ENCODE peak calls at places on chromosomes 6 and 20, in seven cellular contexts. D, L, T, H, U, R and Y are unnamed samples.

GRCh38 chr6:99276747-99277146 is 72.7 kb downstream of the FAXC start:
- DNase-seq in D (no peak), H (peak; percentile 36), T (no peak), L (no peak), R (no peak), U (no peak), Y (no peak)

GRCh38 chr6:83852528-83853177 is 507 bp upstream of the RIPPLY2 start:
- DNase-seq in U (no peak), L (no peak), H (no peak), R (no peak), D (no peak), T (no peak), Y (peak; percentile 14)

GRCh38 chr6:2266845-2267244 is 21.4 kb upstream of the GMDS start:
- DNase-seq in H (no peak), T (no peak), D (no peak), L (no peak), U (no peak), R (no peak), Y (no peak)

GRCh38 chr20:62605236-62605948 is 36.9 kb upstream of the SLCO4A1 start:
- DNase-seq in L (no peak), T (no peak), U (no peak), D (peak; percentile 6), H (no peak), R (no peak), Y (no peak)

GRCh38 chr6:41352907-41353306 is 17.5 kb downstream of the NCR2 start:
- DNase-seq in H (no peak), R (no peak), D (no peak), U (peak; percentile 30), T (no peak), L (no peak), Y (no peak)

GRCh38 chr20:62743777-62744317 is 35.2 kb downstream of the NTSR1 start:
- DNase-seq in R (no peak), T (no peak), D (no peak), U (peak; percentile 52), L (no peak), H (no peak), Y (no peak)

GRCh38 chr6:164531745-164532144 is 777.7 kb downstream of the C6orf118 start:
- DNase-seq in D (no peak), T (no peak), L (no peak), H (no peak), R (no peak), U (no peak), Y (no peak)

GRCh38 chr6:143507358-143508145 is 4.0 kb downstream of the FUCA2 start:
- DNase-seq in R (no peak), D (no peak), H (peak; percentile 51), L (no peak), T (no peak), U (no peak), Y (peak; percentile 25)

GRCh38 chr6:99297415-99297814 is 52.1 kb downstream of the FAXC start:
- DNase-seq in R (no peak), U (no peak), D (no peak), T (no peak), L (no peak), H (no peak), Y (no peak)

GRCh38 chr6:5025911-5026819 is 22.3 kb upstream of the RPP40 start:
- DNase-seq in L (no peak), T (no peak), R (peak; percentile 41), U (peak; percentile 91), H (peak; percentile 29), D (peak; percentile 48), Y (no peak)

GRCh38 chr6:48318670-48319069 is 207.7 kb upstream of the PTCHD4 start:
- DNase-seq in H (peak; percentile 56), U (no peak), T (no peak), R (no peak), L (no peak), D (no peak), Y (no peak)

GRCh38 chr20:58048096-58048702 is 180.3 kb downstream of the ANKRD60 start:
- DNase-seq in L (peak; percentile 14), R (peak; percentile 74), U (no peak), D (no peak), H (peak; percentile 64), T (peak; percentile 39), Y (no peak)

GRCh38 chr6:105606871-105607421 is 204.1 kb upstream of the PREP start:
- DNase-seq in U (no peak), H (peak; percentile 87), R (no peak), T (peak; percentile 26), L (no peak), D (no peak), Y (no peak)

GRCh38 chr6:131660195-131660594 is 23.1 kb downstream of the ENPP3 start:
- DNase-seq in D (no peak), R (peak; percentile 42), H (peak; percentile 83), U (no peak), L (no peak), T (peak; percentile 16), Y (no peak)

GRCh38 chr6:106974337-106974998 is at the start of gene CD24:
- DNase-seq in L (no peak), R (no peak), U (no peak), D (no peak), T (peak; percentile 57), H (peak; percentile 76), Y (peak; percentile 61)

GRCh38 chr6:44622555-44622954 is 235.0 kb downstream of the CDC5L start:
- DNase-seq in L (no peak), D (no peak), R (no peak), U (no peak), T (no peak), H (no peak), Y (no peak)

GRCh38 chr6:100232791-100233573 is 231.7 kb downstream of the SIM1 start:
- DNase-seq in R (no peak), L (no peak), D (no peak), T (no peak), U (no peak), H (peak; percentile 67), Y (no peak)

GRCh38 chr20:61127311-61128044 is 124.6 kb upstream of the CDH4 start:
- DNase-seq in D (no peak), T (peak; percentile 88), H (peak; percentile 50), U (no peak), L (no peak), R (peak; percentile 78), Y (no peak)

GRCh38 chr6:70547905-70548304 is 18.8 kb upstream of the SDHAF4 start:
- DNase-seq in H (no peak), D (no peak), R (no peak), L (no peak), T (no peak), U (no peak), Y (no peak)

GRCh38 chr6:70551566-70551965 is 15.2 kb upstream of the SDHAF4 start:
- DNase-seq in R (no peak), H (no peak), L (no peak), D (no peak), T (no peak), U (no peak), Y (no peak)

GRCh38 chr6:70549327-70549726 is 17.4 kb upstream of the SDHAF4 start:
- DNase-seq in D (no peak), H (no peak), L (no peak), T (no peak), U (no peak), R (peak; percentile 19), Y (no peak)

GRCh38 chr6:70552974-70553373 is 13.8 kb upstream of the SDHAF4 start:
- DNase-seq in L (no peak), R (no peak), D (no peak), H (no peak), U (no peak), T (no peak), Y (no peak)

GRCh38 chr6:70547313-70547712 is 19.4 kb upstream of the SDHAF4 start:
- DNase-seq in R (peak; percentile 34), D (no peak), T (no peak), U (no peak), L (peak; percentile 14), H (peak; percentile 22), Y (no peak)
- TF ChIP-seq CTCF in R (peak; percentile 57), D (peak; percentile 67), T (peak; percentile 33), U (no peak), L (peak; percentile 38), H (peak; percentile 57), Y (peak; percentile 44)

DNA sequence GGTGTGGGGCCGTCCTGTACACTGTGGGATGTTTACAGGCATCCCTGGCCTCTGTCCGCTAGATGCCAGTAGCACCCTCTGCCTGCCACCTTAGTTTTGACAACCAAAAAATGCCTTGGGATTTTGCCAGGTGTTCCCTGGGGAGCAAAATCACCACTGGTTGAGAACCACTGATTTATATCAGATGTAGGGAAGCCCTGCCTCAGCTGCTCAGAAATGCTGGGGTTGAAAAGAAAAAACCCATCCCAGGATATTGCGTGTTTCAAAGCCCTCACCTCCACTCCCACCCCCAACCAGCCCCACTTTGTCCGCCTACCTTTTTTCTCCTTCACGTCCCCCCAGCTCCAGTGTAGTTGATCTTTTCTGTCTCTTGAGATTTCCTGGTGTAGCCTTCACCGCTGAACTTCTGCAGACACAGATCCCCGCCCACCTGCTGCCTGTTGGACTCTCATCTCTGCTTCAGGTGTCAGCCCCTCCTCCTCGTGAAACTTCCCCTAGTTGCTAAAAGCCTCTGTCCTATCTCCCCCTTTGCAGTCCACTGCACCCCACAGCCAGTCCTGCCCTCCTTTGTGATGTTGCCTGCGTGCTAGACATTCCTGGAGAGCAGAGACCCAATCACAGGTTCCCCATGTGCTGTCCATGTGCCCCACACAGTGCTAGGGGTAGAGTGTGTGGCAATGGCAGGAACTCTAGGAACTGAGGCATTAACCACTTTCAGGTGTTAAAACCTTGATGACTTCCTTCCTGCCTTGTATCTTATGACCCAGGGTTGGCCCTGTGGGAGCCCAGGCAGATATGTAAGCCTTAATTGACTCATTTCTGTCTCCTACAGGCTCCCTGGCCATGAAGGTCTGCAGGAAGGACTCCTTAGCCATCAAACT is 98.9 kb downstream of the TBC1D7 start:
- DNase-seq in U (no peak), L (peak; percentile 87), D (no peak), R (peak; percentile 12), H (peak; percentile 29), T (peak; percentile 32), Y (peak; percentile 54)
- TF ChIP-seq CTCF in U (no peak), L (peak; percentile 81), D (no peak), R (peak; percentile 15), H (peak; percentile 33), T (peak; percentile 37), Y (peak; percentile 58)

GRCh38 chr6:45687570-45687969 is 309.8 kb upstream of the SUPT3H start:
- DNase-seq in T (no peak), L (no peak), D (no peak), U (no peak), R (no peak), H (no peak), Y (peak; percentile 39)
- TF ChIP-seq CTCF in T (no peak), L (no peak), D (no peak), U (no peak), R (no peak), H (no peak), Y (no peak)

DNA sequence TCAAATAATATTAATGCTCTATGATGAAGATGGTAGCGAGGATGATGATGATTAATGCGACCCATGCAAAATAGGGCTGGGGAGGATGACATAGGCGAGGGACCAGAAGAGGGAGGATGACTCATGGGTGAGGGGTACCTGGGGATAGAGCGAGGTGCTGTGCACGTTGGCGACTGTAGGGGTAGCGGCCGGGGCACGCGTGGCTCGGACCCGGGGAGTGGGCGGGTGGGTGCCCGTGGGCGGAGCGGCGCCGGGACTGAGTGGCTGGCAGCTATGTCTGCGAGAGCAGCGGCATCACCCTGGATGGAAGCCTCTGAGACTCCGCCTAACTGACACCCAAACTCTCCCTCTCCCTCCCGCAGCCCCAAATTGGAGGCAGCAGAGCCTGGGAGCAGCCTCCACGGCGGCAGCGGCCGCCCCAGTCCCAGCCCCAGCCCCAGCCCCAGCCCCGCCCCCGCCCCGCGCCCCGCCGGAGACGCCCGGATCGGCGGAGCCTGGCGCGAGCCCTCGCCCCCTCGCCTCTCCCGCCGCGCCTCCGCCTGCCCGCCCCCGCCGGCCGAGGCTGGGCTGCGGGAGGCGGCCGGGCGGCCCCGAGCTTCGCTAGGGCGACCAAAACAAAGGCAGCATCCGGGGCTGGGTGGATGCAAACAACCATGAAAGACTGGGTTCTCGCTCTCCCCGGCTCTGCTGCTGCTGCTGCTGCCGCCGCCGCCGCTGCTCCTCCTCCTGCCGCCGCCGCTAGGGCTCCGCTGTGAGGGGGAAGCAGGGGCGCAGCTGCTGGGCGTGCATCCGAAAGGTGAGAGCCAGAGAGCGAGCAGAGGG is at the start of gene RIMS1:
- DNase-seq in T (peak; percentile 1), D (peak; percentile 19), R (peak; percentile 33), H (no peak), U (peak; percentile 55), L (peak; percentile 57), Y (peak; percentile 69)
- TF ChIP-seq CTCF in T (no peak), D (no peak), R (no peak), H (peak; percentile 14), U (no peak), L (peak; percentile 40), Y (peak; percentile 30)